ENCODE peak calls at places on chromosomes 16 and 17, in four cellular contexts. B is GM23338, W is Peyer's patch, A is transverse colon. P is an unnamed sample.

GRCh38 chr17:48045270-48046001 is 2.7 kb upstream of the NFE2L1 start:
- DNase-seq in W (no peak), A (no peak), B (no peak), P (peak)

GRCh38 chr17:14873540-14873939 is 391.6 kb downstream of the PMP22 start:
- DNase-seq in B (no peak), A (no peak), W (no peak), P (no peak)

GRCh38 chr17:61407211-61407911 is 7.7 kb downstream of the TBX2 start:
- DNase-seq in W (no peak), B (no peak), A (no peak), P (no peak)

GRCh38 chr17:69485901-69486643 is 71.6 kb downstream of the MAP2K6 start:
- DNase-seq in B (no peak), W (no peak), A (no peak), P (peak)

GRCh38 chr16:1620391-1620790 is 8.2 kb downstream of the CRAMP1 start:
- DNase-seq in B (no peak), A (no peak), W (no peak), P (no peak)

GRCh38 chr16:17131351-17131750 is 339.4 kb downstream of the XYLT1 start:
- DNase-seq in W (no peak), B (peak), A (no peak), P (no peak)

GRCh38 chr17:17314501-17315071 is 11.4 kb downstream of the NT5M start:
- DNase-seq in W (peak), B (no peak), A (no peak), P (no peak)

GRCh38 chr17:77744268-77744988 is 214.1 kb upstream of the TNRC6C start:
- DNase-seq in W (no peak), B (no peak), A (no peak), P (no peak)

GRCh38 chr16:10122026-10122425 is 60.2 kb downstream of the GRIN2A start:
- DNase-seq in A (no peak), B (no peak), W (no peak), P (no peak)

GRCh38 chr17:47970725-47971511 is at the start of gene CDK5RAP3:
- DNase-seq in W (peak), A (peak), B (peak), P (peak)

GRCh38 chr17:7742729-7743128 is 25.2 kb downstream of the DNAH2 start:
- DNase-seq in W (no peak), A (no peak), B (no peak), P (no peak)
- TF ChIP-seq CTCF in W (no peak), A (no peak), B (no peak), P (no peak)

GRCh38 chr17:44533533-44534246 is 23.6 kb upstream of the FZD2 start:
- DNase-seq in A (peak), W (peak), B (peak), P (peak)
- H3K4me3 ChIP-seq in A (no peak), W (no peak), B (no peak), P (no peak)

GRCh38 chr16:19173649-19174383 is 5.8 kb downstream of the SYT17 start:
- DNase-seq in W (peak), B (no peak), A (no peak), P (no peak)

GRCh38 chr16:19173059-19173458 is 5.0 kb downstream of the SYT17 start:
- DNase-seq in W (no peak), B (no peak), A (no peak), P (no peak)

GRCh38 chr16:19177111-19177747 is 9.2 kb downstream of the SYT17 start:
- DNase-seq in A (no peak), W (no peak), B (peak), P (no peak)

GRCh38 chr16:19174478-19174877 is 6.4 kb downstream of the SYT17 start:
- DNase-seq in W (no peak), B (no peak), A (no peak), P (no peak)

GRCh38 chr16:19175492-19176262 is 7.6 kb downstream of the SYT17 start:
- DNase-seq in W (no peak), B (no peak), A (no peak), P (no peak)
- TF ChIP-seq CTCF in W (no peak), B (no peak), A (no peak), P (no peak)

GRCh38 chr17:45292696-45293412 is 24.0 kb downstream of the MAP3K14 start:
- DNase-seq in A (no peak), B (no peak), W (no peak), P (no peak)

GRCh38 chr17:45296003-45296832 is 20.6 kb downstream of the MAP3K14 start:
- DNase-seq in B (no peak), W (no peak), A (peak), P (peak)

GRCh38 chr17:45293413-45294211 is 23.2 kb downstream of the MAP3K14 start:
- DNase-seq in A (peak), W (peak), B (no peak), P (peak)

GRCh38 chr17:45296833-45297124 is 20.0 kb downstream of the MAP3K14 start:
- DNase-seq in A (peak), W (no peak), B (no peak), P (no peak)

GRCh38 chr17:45294506-45294905 is 22.3 kb downstream of the MAP3K14 start:
- DNase-seq in W (no peak), A (no peak), B (no peak), P (no peak)
- H3K4me3 ChIP-seq in W (no peak), A (no peak), B (no peak), P (no peak)

GRCh38 chr16:28553776-28554633 is at the start of gene SGF29:
- DNase-seq in W (peak), B (peak), A (peak), P (peak)
- TF ChIP-seq CTCF in W (peak), B (peak), A (no peak), P (peak)